ENCODE peak calls at places on chromosomes 2 and 18, in four cellular contexts. Z is nephron progenitor cell; B is MCF 10A; S is CD4-positive, alpha-beta T cell. O is an unnamed sample.

GRCh38 chr2:37582371-37582770 is 89.1 kb downstream of the CDC42EP3 start:
- DNase-seq in B (no peak), S (no peak), Z (no peak), O (no peak)

GRCh38 chr2:183530333-183530901 is 406.2 kb downstream of the NUP35 start:
- DNase-seq in Z (no peak), B (no peak), S (no peak), O (no peak)

GRCh38 chr2:95700554-95700953 is 108.8 kb downstream of the TRIM43 start:
- DNase-seq in S (no peak), Z (no peak), B (no peak), O (no peak)

GRCh38 chr2:10844083-10844482 is 31.5 kb upstream of the PDIA6 start:
- DNase-seq in B (peak), S (no peak), Z (no peak), O (peak)

GRCh38 chr18:8966819-8967218 is 135.7 kb upstream of the NDUFV2 start:
- DNase-seq in B (no peak), Z (no peak), S (no peak), O (no peak)

GRCh38 chr2:235950473-235950809 is 217.7 kb downstream of the GBX2 start:
- DNase-seq in S (no peak), Z (peak), B (no peak), O (peak)

GRCh38 chr18:50320719-50321118 is 33.2 kb upstream of the CXXC1 start:
- DNase-seq in S (no peak), B (no peak), Z (no peak), O (no peak)

GRCh38 chr2:148848146-148848545 is 26.9 kb upstream of the KIF5C start:
- DNase-seq in S (no peak), B (no peak), Z (no peak), O (no peak)

GRCh38 chr2:105834931-105835330 is 90.2 kb downstream of the NCK2 start:
- DNase-seq in Z (no peak), B (no peak), S (no peak), O (no peak)

GRCh38 chr18:35695384-35695783 is 113.8 kb downstream of the GALNT1 start:
- DNase-seq in S (no peak), B (no peak), Z (no peak), O (no peak)

GRCh38 chr2:222916229-222917197 is 55.7 kb downstream of the ACSL3 start:
- DNase-seq in Z (no peak), S (no peak), B (no peak), O (no peak)

GRCh38 chr2:222915092-222915957 is 54.5 kb downstream of the ACSL3 start:
- DNase-seq in B (no peak), Z (no peak), S (no peak), O (no peak)

GRCh38 chr2:222909276-222909675 is 48.4 kb downstream of the ACSL3 start:
- DNase-seq in Z (no peak), S (no peak), B (no peak), O (no peak)

GRCh38 chr2:222912117-222912516 is 51.3 kb downstream of the ACSL3 start:
- DNase-seq in Z (no peak), S (no peak), B (peak), O (no peak)

DNA sequence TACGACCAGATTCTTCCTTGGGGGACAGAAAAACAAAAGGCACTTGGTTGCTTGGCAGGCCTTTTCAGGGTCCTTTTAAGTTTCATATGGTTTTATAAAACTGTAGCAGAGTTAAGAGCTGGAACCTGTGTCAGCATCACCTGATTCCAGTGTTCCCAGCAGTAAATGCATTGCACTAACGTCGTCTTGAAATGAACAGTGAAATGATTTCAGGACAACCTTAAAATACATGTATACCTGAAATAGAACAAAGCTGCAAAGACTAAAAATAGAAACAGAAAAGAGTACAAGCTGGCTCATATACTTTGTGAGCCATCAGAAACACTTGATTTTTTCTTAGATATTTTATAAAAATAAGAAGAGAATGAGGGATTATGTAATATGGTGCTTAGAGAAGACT is 51.9 kb downstream of the ACSL3 start:
- DNase-seq in S (no peak), B (no peak), Z (no peak), O (no peak)
- TF ChIP-seq CTCF in S (no peak), B (no peak), Z (no peak), O (no peak)

DNA sequence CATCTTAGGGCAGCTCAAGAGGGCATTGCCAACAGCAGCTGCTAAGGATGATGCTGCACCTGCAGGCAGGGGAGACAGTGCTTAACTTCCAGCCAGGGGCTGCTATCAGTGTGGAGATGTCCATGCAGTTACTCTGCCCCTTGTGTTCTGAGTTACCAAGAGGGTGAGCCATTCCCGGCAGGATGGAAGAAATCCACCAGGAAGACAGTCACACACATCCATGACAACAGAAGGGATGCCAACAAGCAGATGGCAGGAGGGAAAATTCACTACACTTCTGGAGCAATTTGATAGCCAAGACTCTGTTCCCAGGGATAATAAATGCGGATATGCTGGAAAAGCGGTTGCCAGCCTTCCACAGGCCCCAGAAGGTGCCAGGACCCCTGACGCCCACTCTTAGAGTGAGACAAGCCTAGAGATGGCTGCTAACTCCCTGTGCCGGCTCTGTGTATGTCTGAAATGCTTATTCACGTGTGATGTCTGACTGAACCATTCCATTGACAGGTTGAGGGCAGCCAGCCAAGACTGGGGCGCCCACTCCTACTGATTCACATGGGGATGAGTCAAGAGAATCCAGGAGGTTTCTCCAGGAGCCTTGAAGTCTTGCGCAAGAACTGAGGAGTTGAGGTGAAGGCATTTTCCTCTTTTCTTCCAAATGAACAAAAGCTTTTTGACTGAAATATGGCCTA is 24.5 kb downstream of the LOXHD1 start:
- DNase-seq in Z (no peak), S (no peak), B (peak), O (no peak)
- TF ChIP-seq CTCF in Z (no peak), S (no peak), B (no peak), O (no peak)

DNA sequence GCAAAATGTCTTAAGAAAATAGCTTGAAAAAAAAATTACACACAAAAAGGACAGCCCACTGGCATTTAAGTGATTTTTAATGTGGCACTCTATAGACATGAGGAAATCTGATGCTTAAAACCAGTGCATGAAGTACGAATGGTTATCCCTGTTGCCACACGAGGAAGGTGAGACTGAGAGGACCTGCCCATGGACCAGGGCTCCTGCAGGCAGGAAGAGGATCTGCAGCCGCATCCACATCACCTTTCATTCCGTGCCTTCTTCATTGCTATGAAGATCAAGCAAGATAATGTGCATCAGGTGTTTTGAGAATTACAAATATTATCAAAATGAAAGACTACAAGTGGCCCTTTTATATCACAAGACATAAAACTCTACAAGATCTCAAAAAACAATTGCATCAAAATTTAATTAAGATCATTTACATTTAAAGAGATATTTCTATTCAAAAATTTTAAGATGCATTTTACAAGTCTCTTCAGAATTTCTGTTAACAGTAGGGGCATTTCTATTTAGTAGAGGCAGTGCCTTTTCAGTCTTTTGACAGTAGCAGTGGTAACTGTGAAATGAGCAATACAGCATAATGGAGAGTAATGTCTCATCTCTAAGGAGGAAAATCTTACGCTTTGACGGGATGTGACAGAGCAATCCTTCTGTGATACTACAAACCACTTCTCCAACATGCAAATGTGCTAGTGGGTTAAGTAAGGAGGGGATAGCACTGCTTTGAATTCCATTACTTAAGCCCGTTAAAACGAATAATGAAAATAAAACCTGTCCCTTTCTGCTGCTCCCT is 83.4 kb downstream of the SLC5A7 start:
- DNase-seq in B (peak), Z (no peak), S (no peak), O (no peak)
- TF ChIP-seq CTCF in B (no peak), Z (peak), S (no peak), O (peak)

GRCh38 chr2:162072181-162072702 is 1.8 kb downstream of the DPP4 start:
- DNase-seq in S (no peak), B (no peak), Z (no peak), O (no peak)
- TF ChIP-seq CTCF in S (no peak), B (no peak), Z (no peak), O (no peak)

DNA sequence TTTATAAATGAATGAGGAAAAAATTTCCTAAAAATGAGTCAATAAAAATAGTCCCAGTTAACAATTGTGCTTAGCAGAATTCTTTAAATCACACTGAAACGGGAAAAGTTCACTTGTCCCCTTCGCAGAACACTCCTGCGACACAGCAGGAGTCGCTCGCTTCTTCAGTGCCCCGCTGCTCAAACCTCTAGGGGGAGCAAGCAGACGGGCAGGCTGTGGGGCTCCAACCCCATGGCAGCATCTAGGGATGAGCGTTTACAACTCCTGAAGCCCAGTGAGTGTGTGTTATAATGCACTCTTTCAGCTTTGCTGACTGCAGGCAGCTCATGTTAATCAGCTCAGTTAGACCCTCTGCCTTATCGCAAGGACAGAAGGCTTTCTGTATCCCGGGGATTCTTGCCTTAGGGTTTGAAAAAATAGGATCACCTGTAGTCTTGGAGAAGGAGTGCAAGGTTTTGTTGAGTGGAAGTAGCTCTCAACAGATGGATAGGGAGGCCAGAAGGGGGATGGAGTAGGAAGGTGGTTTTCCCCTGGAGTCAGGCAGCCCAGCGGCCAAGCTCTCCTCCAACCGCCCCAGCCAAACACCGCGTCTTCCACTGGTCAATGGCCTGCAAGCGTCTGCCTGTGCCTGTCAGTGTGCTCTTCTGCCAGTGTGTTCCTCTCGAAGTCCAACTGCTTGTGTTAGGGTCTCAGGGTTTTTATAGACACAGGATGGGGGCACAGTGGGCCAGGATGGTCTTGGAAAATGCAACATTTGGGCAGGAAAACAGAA is 1977.7 kb upstream of the LRRTM1 start:
- DNase-seq in B (no peak), S (no peak), Z (peak), O (no peak)
- TF ChIP-seq CTCF in B (no peak), S (no peak), Z (peak), O (peak)

GRCh38 chr2:218216674-218217365 is at the start of gene ARPC2:
- DNase-seq in Z (peak), S (peak), B (peak), O (peak)
- TF ChIP-seq CTCF in Z (no peak), S (no peak), B (no peak), O (no peak)

DNA sequence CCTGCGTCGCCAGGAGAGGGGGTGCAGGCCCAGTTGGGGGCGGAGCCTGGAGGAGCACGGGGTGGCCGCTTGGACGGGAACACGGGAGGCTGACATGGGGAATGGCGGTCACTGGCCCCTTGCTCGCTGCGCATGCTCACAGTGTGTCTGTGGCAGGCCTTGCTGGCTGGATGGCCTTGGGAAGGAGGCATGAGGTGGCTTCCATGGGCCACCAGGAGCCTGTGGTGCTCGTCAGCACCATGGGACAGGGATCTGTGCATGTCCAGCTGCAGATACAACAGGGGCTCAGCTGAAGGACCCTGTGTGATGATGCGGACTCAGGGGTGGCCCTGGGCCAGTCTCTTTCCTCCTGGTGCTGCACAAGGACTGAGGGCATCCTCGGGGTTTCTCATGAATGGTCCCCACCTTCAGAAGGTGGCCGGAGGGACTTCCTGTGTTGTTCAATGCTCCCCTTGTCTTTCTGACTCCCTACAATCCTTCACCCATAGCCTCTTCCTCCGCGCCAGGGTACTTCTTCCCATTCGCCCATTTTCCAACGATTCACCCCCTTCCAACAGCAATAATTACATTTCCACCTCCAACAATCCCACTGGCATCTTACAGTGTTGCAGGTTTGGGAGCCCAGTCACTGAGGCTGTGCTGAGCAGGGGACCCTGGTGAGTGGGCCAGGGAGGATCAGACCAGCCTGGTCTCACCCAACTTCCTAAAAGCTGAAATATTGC is 3.4 kb upstream of the SP140L start:
- DNase-seq in S (no peak), B (no peak), Z (no peak), O (no peak)
- TF ChIP-seq CTCF in S (no peak), B (peak), Z (no peak), O (no peak)

GRCh38 chr2:54161660-54162059 is 46.2 kb downstream of the ACYP2 start:
- DNase-seq in B (no peak), S (no peak), Z (no peak), O (no peak)
- TF ChIP-seq CTCF in B (no peak), S (no peak), Z (no peak), O (peak)

DNA sequence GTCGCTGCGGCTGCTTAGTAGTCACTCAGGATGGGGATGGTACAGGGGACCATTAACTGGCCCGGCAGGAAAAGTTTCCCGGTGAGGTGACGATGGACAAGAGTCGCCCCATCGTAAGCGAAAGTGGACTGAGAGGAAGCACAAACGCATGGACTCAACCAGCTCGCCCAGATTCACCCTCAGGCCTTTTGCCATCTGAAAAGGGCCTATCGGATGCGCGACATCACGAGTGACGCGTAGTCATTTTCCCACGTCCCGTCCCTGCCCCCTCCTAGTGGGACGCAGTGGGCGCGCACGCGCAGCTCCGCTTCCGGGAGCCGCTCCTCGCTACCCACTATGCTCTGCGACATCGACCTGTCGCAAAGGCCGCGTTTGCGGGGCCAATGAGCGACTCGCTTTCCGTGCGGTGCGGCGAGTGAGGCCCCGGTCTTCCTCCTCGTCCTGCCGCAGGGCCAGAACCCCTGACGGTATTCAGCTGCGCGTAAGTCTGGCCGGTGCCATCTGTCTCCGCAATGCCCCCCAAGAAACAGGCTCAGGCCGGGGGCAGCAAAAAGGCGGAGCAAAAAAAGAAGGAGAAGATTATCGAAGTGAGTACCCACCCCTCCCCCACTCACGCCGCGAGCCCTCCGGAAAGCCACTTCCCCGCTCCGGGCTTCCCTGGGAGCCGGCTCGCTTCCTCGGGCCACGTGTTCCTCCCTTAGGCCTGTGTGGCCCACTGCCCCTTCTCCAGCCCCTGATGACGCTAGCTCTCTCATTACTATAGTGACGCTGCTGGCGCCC is at the start of gene ZC3H15:
- DNase-seq in S (peak), Z (peak), B (peak), O (peak)
- TF ChIP-seq CTCF in S (no peak), Z (no peak), B (no peak), O (no peak)

O was measured in neural crest cell.